ENCODE peak calls at places on chromosome 5, in six cellular contexts. T is HEK293T; M is activated naive CD4-positive, alpha-beta T cell treated with anti-CD3 and anti-CD28 coated beads for 36 hours; J is NCI-H1436; U is mesendoderm; X is NCI-H1694. A is an unnamed sample.

GRCh38 chr5:146667633-146668032 is 151.6 kb upstream of the GPR151 start:
- DNase-seq in T (no peak), M (no peak), J (no peak), U (no peak), X (peak), A (no peak)

GRCh38 chr5:109936091-109936490 is 246.4 kb downstream of the MAN2A1 start:
- DNase-seq in T (no peak), M (peak), J (no peak), U (no peak), X (no peak), A (no peak)

GRCh38 chr5:67493676-67494075 is 297.1 kb upstream of the CD180 start:
- DNase-seq in T (peak), M (peak), J (peak), U (peak), X (peak), A (peak)

GRCh38 chr5:76717222-76718083 is 1.5 kb downstream of the F2R start:
- DNase-seq in T (no peak), M (no peak), J (no peak), U (no peak), X (no peak), A (no peak)

GRCh38 chr5:128800377-128800776 is 164.9 kb upstream of the SLC27A6 start:
- DNase-seq in T (no peak), M (no peak), J (no peak), U (no peak), X (no peak), A (no peak)

GRCh38 chr5:7015586-7016256 is 302.5 kb downstream of the TENT4A start:
- DNase-seq in T (peak), M (no peak), J (no peak), U (peak), X (peak), A (peak)

GRCh38 chr5:176762489-176762888 is 47.9 kb upstream of the UNC5A start:
- DNase-seq in T (no peak), M (no peak), J (no peak), U (peak), X (no peak), A (peak)

GRCh38 chr5:37375091-37375490 is 4.0 kb upstream of the WDR70 start:
- DNase-seq in T (no peak), M (no peak), J (no peak), U (no peak), X (no peak), A (no peak)

GRCh38 chr5:141567513-141568117 is 51.2 kb downstream of the DIAPH1 start:
- DNase-seq in T (peak), M (no peak), J (peak), U (peak), X (peak), A (no peak)

GRCh38 chr5:175658299-175659145 is 651 bp downstream of the HRH2 start:
- DNase-seq in T (no peak), M (peak), J (no peak), U (peak), X (no peak), A (peak)

GRCh38 chr5:54470677-54471076 is 15.2 kb downstream of the HSPB3 start:
- DNase-seq in T (no peak), M (no peak), J (no peak), U (no peak), X (no peak), A (no peak)

GRCh38 chr5:78907255-78907886 is 77.7 kb downstream of the ARSB start:
- DNase-seq in T (no peak), M (no peak), J (no peak), U (peak), X (no peak), A (no peak)

GRCh38 chr5:174615986-174616500 is 108.3 kb upstream of the MSX2 start:
- DNase-seq in T (no peak), M (no peak), J (no peak), U (no peak), X (no peak), A (peak)

GRCh38 chr5:155418960-155419579 is 405.5 kb downstream of the KIF4B start:
- DNase-seq in T (no peak), M (no peak), J (no peak), U (peak), X (peak), A (no peak)

GRCh38 chr5:74155501-74155900 is 485.0 kb downstream of the ENC1 start:
- DNase-seq in T (no peak), M (no peak), J (no peak), U (no peak), X (no peak), A (no peak)

GRCh38 chr5:176780071-176780850 is 30.1 kb upstream of the UNC5A start:
- DNase-seq in T (no peak), M (no peak), J (peak), U (no peak), X (no peak), A (peak)

GRCh38 chr5:76960004-76960625 is 7.3 kb downstream of the CRHBP start:
- DNase-seq in T (peak), M (no peak), J (no peak), U (peak), X (no peak), A (peak)

GRCh38 chr5:114237766-114238165 is 124.1 kb upstream of the KCNN2 start:
- DNase-seq in T (no peak), M (peak), J (no peak), U (no peak), X (no peak), A (no peak)

GRCh38 chr5:4661326-4661725 is 478.8 kb upstream of the ADAMTS16 start:
- DNase-seq in T (no peak), M (no peak), J (peak), U (no peak), X (no peak), A (no peak)

GRCh38 chr5:93572773-93573626 is 8.0 kb downstream of the NR2F1-AS1 start:
- DNase-seq in T (no peak), M (no peak), J (no peak), U (peak), X (no peak), A (peak)

GRCh38 chr5:157750320-157750719 is 6.8 kb downstream of the LSM11 start:
- DNase-seq in T (no peak), M (no peak), J (no peak), U (no peak), X (no peak), A (no peak)

GRCh38 chr5:13212843-13213242 is 731.6 kb downstream of the DNAH5 start:
- DNase-seq in T (no peak), M (no peak), J (no peak), U (no peak), X (no peak), A (no peak)

GRCh38 chr5:80607832-80608231 is 37.8 kb upstream of the ANKRD34B start:
- DNase-seq in T (no peak), M (no peak), J (no peak), U (no peak), X (no peak), A (no peak)

GRCh38 chr5:157431544-157432200 is 28.3 kb upstream of the NIPAL4 start:
- DNase-seq in T (no peak), M (peak), J (peak), U (peak), X (peak), A (no peak)

GRCh38 chr5:127060470-127060985 is 12.8 kb downstream of the C5orf63 start:
- DNase-seq in T (no peak), M (no peak), J (no peak), U (no peak), X (no peak), A (no peak)